ENCODE peak calls at places on chromosome 6, in seven cellular contexts. Z, R, Q, O, K, J and W are unnamed samples.

GRCh38 chr6:27280064-27280539 is 32.0 kb downstream of the POM121L2 start:
- DNase-seq in O (no peak), Z (peak), Q (no peak), J (no peak), K (peak), R (no peak), W (peak)

GRCh38 chr6:112298816-112299281 is 44.5 kb upstream of the LAMA4 start:
- DNase-seq in J (no peak), K (peak), Z (no peak), Q (no peak), R (peak), O (peak), W (peak)

GRCh38 chr6:52616271-52616670 is 39.4 kb upstream of the TRAM2 start:
- DNase-seq in O (no peak), Z (no peak), K (no peak), J (no peak), Q (no peak), R (no peak), W (no peak)

GRCh38 chr6:73083886-73084285 is 141.4 kb downstream of the KHDC1L start:
- DNase-seq in K (no peak), Q (no peak), Z (no peak), J (no peak), R (no peak), O (no peak), W (no peak)

GRCh38 chr6:158850807-158851115 is 31.6 kb upstream of the EZR start:
- DNase-seq in J (no peak), Q (no peak), Z (no peak), R (no peak), O (no peak), K (peak), W (peak)

GRCh38 chr6:101398716-101399626 is 5.5 kb downstream of the GRIK2 start:
- DNase-seq in J (peak), O (no peak), Q (no peak), Z (no peak), R (no peak), K (no peak), W (no peak)

GRCh38 chr6:2482773-2483172 is 237.4 kb upstream of the GMDS start:
- DNase-seq in Q (no peak), K (no peak), Z (no peak), J (no peak), O (no peak), R (no peak), W (no peak)

GRCh38 chr6:98839788-98840361 is 5.5 kb downstream of the POU3F2 start:
- DNase-seq in Q (no peak), K (peak), J (peak), Z (no peak), O (no peak), R (no peak), W (peak)

GRCh38 chr6:122665929-122666328 is 55.7 kb downstream of the PKIB start:
- DNase-seq in R (no peak), K (no peak), Q (no peak), J (no peak), O (no peak), Z (no peak), W (no peak)

GRCh38 chr6:136775548-136775947 is 16.7 kb downstream of the MAP3K5 start:
- DNase-seq in Q (no peak), Z (no peak), R (no peak), J (no peak), K (no peak), O (no peak), W (peak)